ENCODE peak calls at places on chromosomes 1 and 21, in six cellular contexts. V is psoas muscle, Y is omental fat pad, Q is fibroblast of mammary gland, H is pancreas, K is H9. A is an unnamed sample.

GRCh38 chr1:51210055-51210454 is 26.0 kb upstream of the RNF11 start:
- DNase-seq in Y (no peak), Q (no peak), V (no peak), K (no peak), H (no peak), A (no peak)

GRCh38 chr21:35243171-35243570 is 194.1 kb upstream of the RUNX1 start:
- DNase-seq in Y (no peak), H (no peak), Q (no peak), V (no peak), K (no peak), A (no peak)

GRCh38 chr1:214551436-214552173 is at the start of gene PTPN14:
- DNase-seq in H (peak), Y (peak), K (peak), Q (peak), V (peak), A (peak)

GRCh38 chr21:20647603-20648002 is 350.6 kb upstream of the NCAM2 start:
- DNase-seq in K (no peak), Q (peak), V (no peak), Y (no peak), H (no peak), A (no peak)

GRCh38 chr1:233819042-233819441 is 85.4 kb upstream of the SLC35F3 start:
- DNase-seq in Y (no peak), K (no peak), Q (no peak), H (no peak), V (no peak), A (no peak)

GRCh38 chr1:119968068-119968492 is 71.8 kb upstream of the ADAM30 start:
- DNase-seq in V (peak), Y (peak), H (peak), Q (peak), K (peak), A (no peak)

GRCh38 chr1:28370220-28371010 is 875 bp downstream of the PHACTR4 start:
- DNase-seq in H (no peak), Q (peak), V (no peak), Y (no peak), K (no peak), A (no peak)

GRCh38 chr1:166914111-166914510 is 38.0 kb upstream of the TADA1 start:
- DNase-seq in K (no peak), H (no peak), V (no peak), Y (no peak), Q (no peak), A (no peak)

GRCh38 chr1:92951141-92951582 is 10.1 kb downstream of the DIPK1A start:
- DNase-seq in Y (no peak), K (no peak), Q (peak), V (no peak), H (no peak), A (no peak)

GRCh38 chr1:156895408-156895874 is 1.9 kb downstream of the PEAR1 start:
- DNase-seq in K (no peak), H (no peak), V (no peak), Y (no peak), Q (no peak), A (no peak)

GRCh38 chr1:73034255-73034654 is 751.9 kb upstream of the NEGR1 start:
- DNase-seq in H (no peak), K (no peak), Q (no peak), V (no peak), Y (no peak), A (no peak)

GRCh38 chr21:32459972-32460371 is 47.5 kb downstream of the EVA1C start:
- DNase-seq in V (no peak), Y (no peak), H (no peak), Q (no peak), K (no peak), A (no peak)

GRCh38 chr1:175036476-175036875 is 13.3 kb upstream of the MRPS14 start:
- DNase-seq in Q (no peak), Y (no peak), V (no peak), H (no peak), K (no peak), A (no peak)

GRCh38 chr21:14215971-14216621 is at the start of gene RBM11:
- DNase-seq in V (peak), Y (peak), Q (peak), H (peak), K (peak), A (peak)

GRCh38 chr1:198656500-198656932 is 17.7 kb downstream of the PTPRC start:
- DNase-seq in K (no peak), H (no peak), Y (peak), V (no peak), Q (no peak), A (no peak)

GRCh38 chr1:161954050-161954449 is 69.6 kb downstream of the OLFML2B start:
- DNase-seq in K (no peak), H (no peak), V (no peak), Y (no peak), Q (peak), A (no peak)

GRCh38 chr1:231182317-231182716 is 20.5 kb downstream of the TRIM67 start:
- DNase-seq in K (no peak), V (no peak), Y (no peak), Q (no peak), H (no peak), A (no peak)

DNA sequence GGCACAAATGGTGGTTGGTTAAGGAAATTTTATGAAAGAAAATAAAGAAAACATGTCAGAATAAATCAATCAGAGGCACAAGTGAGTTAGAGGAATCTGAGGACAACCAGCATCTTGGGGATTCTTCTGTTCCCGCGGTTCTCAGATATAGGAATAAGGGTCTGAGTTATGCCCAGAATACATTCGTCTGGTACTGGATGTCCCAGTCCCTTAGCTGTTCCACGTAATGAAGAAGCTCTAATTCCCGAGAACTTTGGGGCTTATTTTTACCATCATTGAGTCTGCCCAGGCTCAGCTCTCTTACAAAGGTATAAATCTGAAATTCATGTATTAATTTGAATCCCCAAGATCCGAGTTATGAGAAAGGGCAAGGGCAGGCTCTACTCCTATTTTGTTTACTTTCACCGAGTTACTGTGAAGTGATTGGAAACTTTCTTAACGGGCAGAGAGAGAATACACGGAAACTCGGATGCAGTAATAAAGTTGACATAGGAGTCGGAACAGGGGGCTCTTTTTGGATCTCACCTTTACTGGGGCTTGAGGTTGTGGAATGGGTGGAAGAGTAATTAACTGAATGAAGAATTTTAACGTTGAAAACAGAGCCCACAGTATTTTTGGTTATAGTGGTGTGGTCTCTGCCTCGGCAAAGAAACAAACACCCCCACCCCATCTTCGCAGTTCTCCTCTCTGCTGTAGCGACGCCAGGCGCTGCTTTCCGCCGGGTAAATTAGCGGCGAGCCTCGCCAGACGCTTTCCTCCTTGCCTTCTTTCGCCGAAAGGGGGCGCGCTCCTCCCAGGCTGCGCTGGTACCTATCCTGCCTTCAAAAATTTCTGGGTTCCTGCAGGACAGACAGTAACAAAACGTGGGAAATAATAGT is 7.1 kb downstream of the PRRX1 start:
- DNase-seq in Y (no peak), H (no peak), Q (peak), K (peak), V (peak), A (no peak)
- TF ChIP-seq CTCF in Y (no peak), H (no peak), Q (peak), K (peak), V (peak), A (no peak)

GRCh38 chr1:165152109-165152508 is 204.4 kb downstream of the LMX1A start:
- DNase-seq in K (no peak), H (no peak), Y (no peak), V (no peak), Q (no peak), A (no peak)

GRCh38 chr1:165153182-165153581 is 203.3 kb downstream of the LMX1A start:
- DNase-seq in Q (no peak), K (no peak), V (no peak), Y (no peak), H (no peak), A (no peak)

GRCh38 chr1:165147799-165148198 is 208.7 kb downstream of the LMX1A start:
- DNase-seq in K (no peak), V (no peak), Q (no peak), Y (no peak), H (no peak), A (no peak)

GRCh38 chr1:165152727-165153126 is 203.8 kb downstream of the LMX1A start:
- DNase-seq in Q (peak), K (peak), H (no peak), V (no peak), Y (no peak), A (no peak)
- TF ChIP-seq CTCF in Q (no peak), K (peak), H (no peak), V (peak), Y (no peak), A (peak)

DNA sequence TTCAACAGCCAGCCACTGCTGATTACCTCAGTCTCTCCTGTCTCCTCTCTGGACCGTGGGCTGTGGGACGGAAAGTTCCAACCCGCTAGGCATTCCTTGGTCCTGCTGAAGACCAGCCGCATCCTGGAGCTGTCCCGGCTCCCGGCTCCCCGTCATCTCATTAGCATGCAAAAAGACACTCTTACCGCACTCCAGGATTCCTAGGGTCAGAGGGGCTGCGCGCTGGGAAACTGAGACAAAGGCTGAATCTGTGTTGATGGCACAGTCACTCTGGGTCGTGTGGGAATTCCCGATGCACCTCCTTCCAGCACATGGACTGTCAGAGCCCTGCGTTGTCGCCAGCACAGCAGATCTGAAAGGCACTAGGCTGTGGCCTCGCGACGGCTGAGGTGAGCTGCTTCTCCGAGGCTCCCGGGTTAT is 65.7 kb downstream of the PRKCZ start:
- DNase-seq in H (no peak), Q (no peak), V (peak), Y (no peak), K (peak), A (no peak)
- TF ChIP-seq CTCF in H (no peak), Q (no peak), V (no peak), Y (no peak), K (no peak), A (no peak)

GRCh38 chr21:33894736-33895288 is 20.8 kb downstream of the ATP5PO start:
- DNase-seq in K (peak), Q (peak), H (peak), Y (peak), V (peak), A (peak)
- TF ChIP-seq CTCF in K (peak), Q (peak), H (no peak), Y (no peak), V (peak), A (peak)

GRCh38 chr1:56033321-56034037 is 545.9 kb downstream of the PLPP3 start:
- DNase-seq in K (no peak), Q (no peak), H (no peak), V (no peak), Y (no peak), A (no peak)
- TF ChIP-seq CTCF in K (no peak), Q (no peak), H (no peak), V (no peak), Y (no peak), A (no peak)

GRCh38 chr1:193069748-193070394 is 10.5 kb downstream of the RO60 start:
- DNase-seq in K (peak), V (no peak), Q (peak), Y (no peak), H (no peak), A (no peak)
- TF ChIP-seq CTCF in K (peak), V (no peak), Q (peak), Y (no peak), H (no peak), A (peak)

DNA sequence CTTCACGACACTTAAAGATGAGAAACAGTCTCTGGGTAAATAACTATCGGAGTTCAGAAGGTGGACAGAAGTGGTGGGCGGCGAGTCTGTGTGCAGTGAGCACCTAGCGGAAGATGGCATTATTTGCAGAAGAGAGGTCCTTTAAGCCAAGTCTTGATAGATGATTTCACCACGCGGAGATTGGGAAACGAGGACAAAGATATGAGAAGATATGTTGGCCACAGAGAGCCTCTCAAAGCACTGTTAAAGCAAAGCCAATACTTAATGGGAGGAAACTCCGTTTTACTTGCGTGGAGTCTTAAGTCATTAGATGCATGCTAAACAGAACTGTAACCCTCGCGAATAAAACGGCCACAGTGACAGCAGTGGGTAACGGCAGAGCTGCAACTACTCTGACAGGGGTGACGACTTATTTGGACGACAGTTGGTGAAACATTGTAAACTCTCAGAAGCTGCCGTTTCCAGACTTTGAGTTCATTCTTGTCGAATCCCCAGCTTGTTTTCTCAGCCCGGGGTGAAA is 576 bp upstream of the CEP350 start:
- DNase-seq in V (no peak), K (no peak), H (no peak), Y (no peak), Q (peak), A (no peak)
- TF ChIP-seq CTCF in V (peak), K (peak), H (no peak), Y (no peak), Q (peak), A (no peak)

A was measured in D721Med.